ENCODE peak calls at places on chromosome 16, in four cellular contexts. One of them, this sample, is unnamed.

GRCh38 chr16:67551091-67551490 is 11.2 kb upstream of the CTCF start:
- DNase-seq in heart left ventricle: no peak
- DNase-seq in left ventricle myocardium inferior: no peak
- DNase-seq in tibial nerve: no peak
- DNase-seq in this sample: no peak

GRCh38 chr16:23491490-23492391 is 18.6 kb downstream of the GGA2 start:
- DNase-seq in heart left ventricle: no peak
- DNase-seq in tibial nerve: no peak
- DNase-seq in left ventricle myocardium inferior: no peak
- DNase-seq in this sample: no peak

GRCh38 chr16:19997264-19997663 is 76.4 kb downstream of the GPR139 start:
- DNase-seq in left ventricle myocardium inferior: no peak
- DNase-seq in tibial nerve: no peak
- DNase-seq in heart left ventricle: no peak
- DNase-seq in this sample: no peak

GRCh38 chr16:57624806-57625500 is 3.5 kb upstream of the ADGRG1 start:
- DNase-seq in tibial nerve: no peak
- DNase-seq in heart left ventricle: no peak
- DNase-seq in left ventricle myocardium inferior: no peak
- DNase-seq in this sample: no peak

GRCh38 chr16:65375651-65376050 is 253.8 kb upstream of the CDH11 start:
- DNase-seq in heart left ventricle: no peak
- DNase-seq in tibial nerve: no peak
- DNase-seq in left ventricle myocardium inferior: no peak
- DNase-seq in this sample: no peak

GRCh38 chr16:84340305-84341040 is 27.9 kb upstream of the ATP2C2 start:
- DNase-seq in heart left ventricle: no peak
- DNase-seq in tibial nerve: no peak
- DNase-seq in left ventricle myocardium inferior: no peak
- DNase-seq in this sample: no peak

GRCh38 chr16:49019081-49019633 is 262.5 kb downstream of the CBLN1 start:
- DNase-seq in tibial nerve: no peak
- DNase-seq in left ventricle myocardium inferior: no peak
- DNase-seq in heart left ventricle: no peak
- DNase-seq in this sample: no peak

GRCh38 chr16:66434619-66435430 is 7.7 kb downstream of the BEAN1 start:
- DNase-seq in tibial nerve: no peak
- DNase-seq in left ventricle myocardium inferior: no peak
- DNase-seq in heart left ventricle: no peak
- DNase-seq in this sample: no peak

GRCh38 chr16:47888142-47888541 is 267.7 kb downstream of the ABCC12 start:
- DNase-seq in tibial nerve: no peak
- DNase-seq in heart left ventricle: no peak
- DNase-seq in left ventricle myocardium inferior: no peak
- DNase-seq in this sample: no peak

GRCh38 chr16:85891033-85891775 is 7.8 kb upstream of the IRF8 start:
- DNase-seq in tibial nerve: no peak
- DNase-seq in heart left ventricle: no peak
- DNase-seq in left ventricle myocardium inferior: no peak
- DNase-seq in this sample: no peak

GRCh38 chr16:35636831-35637230 is 2177.4 kb downstream of the TP53TG3F start:
- DNase-seq in tibial nerve: no peak
- DNase-seq in left ventricle myocardium inferior: no peak
- DNase-seq in heart left ventricle: no peak
- DNase-seq in this sample: no peak

GRCh38 chr16:86931410-86931941 is 353.1 kb downstream of the FOXL1 start:
- DNase-seq in tibial nerve: peak; percentile 13
- DNase-seq in left ventricle myocardium inferior: peak; percentile 72
- DNase-seq in heart left ventricle: peak; percentile 84
- DNase-seq in this sample: peak; percentile 52

GRCh38 chr16:28051486-28051885 is 12.0 kb downstream of the GSG1L start:
- DNase-seq in tibial nerve: no peak
- DNase-seq in heart left ventricle: no peak
- DNase-seq in left ventricle myocardium inferior: no peak
- DNase-seq in this sample: no peak

GRCh38 chr16:13586051-13586450 is 333.9 kb upstream of the ERCC4 start:
- DNase-seq in tibial nerve: no peak
- DNase-seq in heart left ventricle: no peak
- DNase-seq in left ventricle myocardium inferior: no peak
- DNase-seq in this sample: no peak

DNA sequence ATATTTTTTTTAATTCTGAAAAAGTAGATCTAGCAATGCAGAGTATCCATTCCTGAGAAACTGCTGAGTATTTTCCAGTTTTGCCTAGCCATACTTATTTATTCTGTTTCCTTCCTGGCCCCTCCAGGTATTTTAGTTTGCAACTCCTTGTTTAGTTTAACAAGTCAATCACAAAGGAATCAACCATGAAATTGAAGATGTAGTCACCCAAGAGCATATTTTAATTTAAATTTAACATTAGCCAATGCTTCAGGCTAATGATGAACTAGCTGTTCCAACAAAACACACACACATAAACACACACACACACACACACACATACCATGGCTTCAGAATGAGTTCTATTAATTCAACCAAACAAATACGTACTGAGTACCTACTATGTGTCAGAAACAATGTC is 332.8 kb upstream of the ERCC4 start:
- DNase-seq in left ventricle myocardium inferior: no peak
- DNase-seq in heart left ventricle: no peak
- DNase-seq in tibial nerve: no peak
- DNase-seq in this sample: no peak
- H3K4me3 ChIP-seq in left ventricle myocardium inferior: no peak overlapping the region
- H3K4me3 ChIP-seq in heart left ventricle: no peak overlapping the region
- H3K4me3 ChIP-seq in tibial nerve: no peak overlapping the region
- H3K4me3 ChIP-seq in this sample: no peak overlapping the region

DNA sequence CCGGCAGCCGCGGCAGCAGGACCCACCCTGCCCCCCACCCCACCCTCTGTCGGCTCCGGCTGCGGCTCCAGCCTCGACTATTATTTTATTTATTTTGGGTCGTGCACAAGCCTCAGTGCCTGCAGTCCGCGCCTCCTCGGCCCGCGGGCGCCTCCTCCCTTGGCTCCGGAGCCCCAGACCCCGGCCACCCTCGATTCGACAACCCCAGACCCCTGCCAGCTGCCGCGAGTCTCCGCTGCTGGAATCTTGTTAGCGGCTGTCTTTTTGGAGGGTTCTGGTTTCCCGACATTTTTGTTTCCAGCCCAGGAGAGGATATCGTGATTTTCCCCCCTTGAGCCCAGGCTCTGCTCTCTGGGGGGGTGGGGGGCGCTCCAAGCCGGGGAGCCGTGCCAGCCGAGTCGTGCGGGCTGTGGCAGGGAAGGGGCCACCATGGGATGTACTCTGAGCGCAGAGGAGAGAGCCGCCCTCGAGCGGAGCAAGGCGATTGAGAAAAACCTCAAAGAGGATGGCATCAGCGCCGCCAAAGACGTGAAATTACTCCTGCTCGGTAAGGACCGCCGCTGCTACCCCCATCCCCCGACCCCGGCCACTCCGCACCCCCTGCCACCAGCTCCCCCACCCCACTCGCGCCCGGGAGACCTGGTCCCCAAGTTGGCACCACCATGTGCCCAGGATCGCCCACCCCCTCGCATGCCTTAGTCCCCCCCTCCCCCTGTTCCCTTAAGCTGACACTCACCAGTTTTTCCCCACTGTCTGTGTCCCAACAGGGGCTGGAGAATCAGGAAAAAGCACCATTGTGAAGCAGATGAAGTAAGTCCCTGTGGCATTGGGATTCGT is 736 bp downstream of the GNAO1 start:
- DNase-seq in tibial nerve: no peak
- DNase-seq in heart left ventricle: peak; percentile 58
- DNase-seq in left ventricle myocardium inferior: no peak
- DNase-seq in this sample: no peak
- H3K27me3 ChIP-seq in tibial nerve: no peaks in the 10 kb centered on the region
- H3K27me3 ChIP-seq in heart left ventricle: no peaks in the 10 kb centered on the region
- H3K27me3 ChIP-seq in left ventricle myocardium inferior: peaks cover 41% of the 10 kb centered on the region
- H3K27me3 ChIP-seq in this sample: peaks cover 14% of the 10 kb centered on the region

DNA sequence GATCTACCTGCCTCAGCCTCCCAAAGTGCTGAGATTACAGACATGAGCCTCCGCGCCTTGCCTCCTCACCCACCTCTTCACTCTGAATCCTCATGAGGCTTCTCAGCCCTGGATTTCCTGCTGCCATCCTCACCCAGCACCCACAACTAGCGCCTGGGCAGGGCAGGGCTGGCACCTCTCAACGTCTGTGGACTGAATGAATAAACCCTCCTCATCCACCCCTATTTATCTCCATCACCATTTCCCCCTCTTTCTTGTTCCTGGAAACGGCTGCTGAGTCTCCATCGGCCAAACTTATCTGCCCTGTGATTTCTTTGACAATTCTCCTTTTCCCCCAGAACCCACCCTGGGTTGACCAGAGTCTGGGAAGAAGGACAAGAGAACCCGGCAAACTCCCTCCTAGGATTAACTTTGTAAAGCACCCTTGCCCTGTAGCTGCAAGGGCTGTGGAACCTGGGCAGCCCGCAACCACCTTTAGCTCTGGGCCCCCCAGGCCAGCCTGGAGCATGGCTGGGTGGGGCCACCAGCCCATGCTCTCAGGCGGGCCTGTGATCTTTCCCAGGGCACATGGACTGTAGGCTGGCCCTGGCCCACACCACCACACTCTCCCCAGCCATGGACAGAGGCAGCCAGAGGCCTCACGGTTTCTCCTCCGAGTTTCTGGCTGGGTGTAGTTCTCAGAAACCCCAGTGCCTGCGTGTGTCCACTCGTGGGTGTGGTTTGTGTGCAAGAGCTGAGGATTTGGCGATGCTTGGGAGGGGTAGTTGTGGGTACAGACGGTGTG is 2.4 kb downstream of the SPN start:
- DNase-seq in heart left ventricle: no peak
- DNase-seq in left ventricle myocardium inferior: no peak
- DNase-seq in tibial nerve: no peak
- DNase-seq in this sample: no peak
- H3K4me3 ChIP-seq in heart left ventricle: no peak overlapping the region
- H3K4me3 ChIP-seq in left ventricle myocardium inferior: no peak overlapping the region
- H3K4me3 ChIP-seq in tibial nerve: no peak overlapping the region
- H3K4me3 ChIP-seq in this sample: no peak overlapping the region

GRCh38 chr16:69469807-69470561 is 45.6 kb downstream of the CYB5B start:
- DNase-seq in tibial nerve: no peak
- DNase-seq in heart left ventricle: no peak
- DNase-seq in left ventricle myocardium inferior: no peak
- DNase-seq in this sample: no peak
- H3K27me3 ChIP-seq in tibial nerve: no peaks in the 10 kb centered on the region
- H3K27me3 ChIP-seq in heart left ventricle: no peaks in the 10 kb centered on the region
- H3K27me3 ChIP-seq in left ventricle myocardium inferior: no peaks in the 10 kb centered on the region
- H3K27me3 ChIP-seq in this sample: no peaks in the 10 kb centered on the region

DNA sequence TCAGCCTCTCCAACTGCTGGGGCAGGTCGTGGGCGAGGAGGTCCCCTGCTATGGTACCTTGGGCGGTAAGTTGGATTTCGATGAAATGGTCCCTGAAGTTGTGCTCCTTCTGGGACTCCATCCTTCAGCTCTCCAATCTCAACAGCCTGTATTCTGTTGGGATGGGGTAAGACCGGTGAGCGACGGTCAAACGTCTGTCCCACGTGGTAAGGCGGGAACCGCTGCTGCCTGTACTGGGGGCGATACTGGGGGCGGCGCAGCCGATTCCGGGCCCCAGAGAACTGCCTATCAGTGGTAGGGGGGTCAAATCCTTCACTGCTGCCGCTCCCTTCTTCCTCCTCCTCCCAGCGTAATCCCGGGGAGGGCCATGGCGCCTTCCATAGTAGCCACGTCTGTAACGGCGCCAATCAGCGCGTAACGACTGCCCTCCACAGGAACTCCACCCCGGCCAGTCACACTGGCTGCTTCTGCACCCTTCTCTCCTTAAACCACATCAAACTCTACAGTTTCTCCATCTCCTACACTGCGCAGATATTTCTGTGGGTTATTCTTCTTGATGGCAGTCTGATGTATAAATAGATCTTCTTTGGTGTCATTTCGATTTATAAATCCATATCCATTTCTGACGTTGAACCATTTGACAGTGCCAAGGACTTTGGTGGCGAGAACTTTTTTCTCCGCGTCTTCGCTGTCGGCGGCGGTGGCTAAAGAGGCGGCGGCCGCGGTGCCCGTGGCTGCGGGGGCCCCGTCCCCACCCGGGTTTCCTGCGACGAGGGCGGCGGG is 41.1 kb downstream of the AHSP start:
- DNase-seq in heart left ventricle: no peak
- DNase-seq in left ventricle myocardium inferior: peak; percentile 16
- DNase-seq in tibial nerve: no peak
- DNase-seq in this sample: no peak
- H3K4me3 ChIP-seq in heart left ventricle: peak overlapping the region; percentile 30
- H3K4me3 ChIP-seq in left ventricle myocardium inferior: peak overlapping the region; percentile 58
- H3K4me3 ChIP-seq in tibial nerve: no peak overlapping the region
- H3K4me3 ChIP-seq in this sample: no peak overlapping the region

GRCh38 chr16:79601978-79602609 is 1.6 kb upstream of the MAF start:
- DNase-seq in left ventricle myocardium inferior: peak; percentile 76
- DNase-seq in heart left ventricle: peak; percentile 66
- DNase-seq in tibial nerve: peak; percentile 91
- DNase-seq in this sample: no peak
- H3K27me3 ChIP-seq in left ventricle myocardium inferior: no peaks in the 10 kb centered on the region
- H3K27me3 ChIP-seq in heart left ventricle: no peaks in the 10 kb centered on the region
- H3K27me3 ChIP-seq in tibial nerve: no peaks in the 10 kb centered on the region
- H3K27me3 ChIP-seq in this sample: no peaks in the 10 kb centered on the region

DNA sequence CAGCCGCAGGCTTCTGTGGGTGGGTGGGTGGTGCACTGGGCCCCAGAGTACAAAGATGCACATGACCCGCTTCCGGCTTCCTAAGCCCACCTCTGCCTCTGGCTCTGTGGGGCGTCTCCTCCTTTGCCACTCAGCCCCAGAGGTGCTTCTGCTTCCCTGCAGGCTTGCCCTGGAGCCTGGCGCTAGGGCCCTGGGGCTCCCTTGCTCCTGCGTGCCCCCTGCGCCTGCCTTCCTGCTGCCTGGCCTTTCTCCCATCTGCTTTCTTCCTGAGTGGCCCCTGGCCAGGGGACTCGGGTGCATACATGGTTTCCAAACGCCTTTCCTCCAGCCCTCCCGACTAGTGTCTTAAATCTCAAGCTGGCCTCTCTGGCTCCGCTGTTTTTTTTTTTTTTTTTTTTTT is 3.4 kb downstream of the WWOX start:
- DNase-seq in tibial nerve: no peak
- DNase-seq in heart left ventricle: no peak
- DNase-seq in left ventricle myocardium inferior: no peak
- DNase-seq in this sample: no peak
- H3K4me3 ChIP-seq in tibial nerve: no peak overlapping the region
- H3K4me3 ChIP-seq in heart left ventricle: no peak overlapping the region
- H3K4me3 ChIP-seq in left ventricle myocardium inferior: no peak overlapping the region
- H3K4me3 ChIP-seq in this sample: no peak overlapping the region

This sample was measured in BJ.